ENCODE peak calls at places on chromosomes 3 and 15, in ten cellular contexts. P is testis, S is B cell, U is H9, N is uterus, F is GM13977, W is breast epithelium, C is epithelial cell of esophagus, M is GM12864, O is osteocyte. Q is an unnamed sample.

GRCh38 chr15:30984542-30984941 is 6.9 kb downstream of the MTMR10 start:
- DNase-seq in S (no peak), C (no peak), P (no peak), O (no peak), M (no peak), U (no peak), W (no peak), F (no peak), N (no peak), Q (no peak)

GRCh38 chr15:68586274-68586961 is 7.6 kb downstream of the CORO2B start:
- DNase-seq in F (no peak), U (no peak), C (peak), S (no peak), O (no peak), M (no peak), N (peak), W (no peak), P (no peak), Q (peak)

GRCh38 chr3:29764603-29765254 is 483.9 kb downstream of the RBMS3 start:
- DNase-seq in O (no peak), M (no peak), F (no peak), S (no peak), C (peak), W (no peak), N (no peak), P (peak), U (no peak), Q (peak)

GRCh38 chr15:101337976-101338375 is 42.9 kb upstream of the SNRPA1 start:
- DNase-seq in M (no peak), C (no peak), F (no peak), O (no peak), S (no peak), U (no peak), W (no peak), N (no peak), P (no peak), Q (no peak)

GRCh38 chr3:98560911-98561310 is 29.1 kb downstream of the GPR15 start:
- DNase-seq in U (no peak), O (no peak), P (no peak), F (no peak), N (no peak), S (no peak), W (no peak), M (no peak), C (no peak), Q (no peak)

GRCh38 chr15:71334874-71335273 is 219.6 kb downstream of the THSD4 start:
- DNase-seq in F (no peak), U (no peak), O (no peak), M (no peak), C (no peak), N (no peak), P (no peak), W (no peak), S (no peak), Q (no peak)

GRCh38 chr3:13711911-13712650 is 163.2 kb downstream of the FBLN2 start:
- DNase-seq in W (peak), P (no peak), S (no peak), M (no peak), C (no peak), N (no peak), U (peak), O (peak), F (no peak), Q (no peak)

GRCh38 chr3:175956964-175957363 is 1097.8 kb downstream of the NAALADL2 start:
- DNase-seq in O (no peak), W (no peak), C (peak), U (no peak), M (no peak), N (no peak), F (no peak), S (no peak), P (no peak), Q (peak)

GRCh38 chr3:146371902-146372301 is 97.5 kb downstream of the PLSCR2 start:
- DNase-seq in U (no peak), S (no peak), M (no peak), N (no peak), P (no peak), W (no peak), O (no peak), C (no peak), F (no peak), Q (no peak)

GRCh38 chr3:168219530-168219929 is 123.8 kb upstream of the GOLIM4 start:
- DNase-seq in W (no peak), U (no peak), N (no peak), C (no peak), O (no peak), S (no peak), F (no peak), P (no peak), M (no peak), Q (no peak)

GRCh38 chr15:99371180-99372103 is 120.2 kb downstream of the LRRC28 start:
- DNase-seq in U (no peak), O (no peak), C (peak), F (peak), S (no peak), M (peak), P (no peak), W (no peak), N (no peak), Q (no peak)

GRCh38 chr3:189233225-189233858 is 61.6 kb downstream of the TPRG1 start:
- DNase-seq in N (peak), P (peak), W (peak), O (no peak), U (peak), S (no peak), M (no peak), C (peak), F (no peak), Q (peak)

GRCh38 chr3:64321747-64322146 is 96.5 kb upstream of the PRICKLE2 start:
- DNase-seq in S (no peak), M (no peak), F (no peak), U (peak), C (peak), N (no peak), P (no peak), W (no peak), O (no peak), Q (peak)

GRCh38 chr15:58487724-58488120 is 55.9 kb downstream of the LIPC start:
- DNase-seq in N (no peak), P (no peak), U (no peak), F (no peak), O (no peak), W (no peak), M (no peak), C (no peak), S (no peak), Q (no peak)

GRCh38 chr3:85846940-85847339 is 888.2 kb downstream of the CADM2 start:
- DNase-seq in W (no peak), U (no peak), N (no peak), S (no peak), O (no peak), M (no peak), F (no peak), C (no peak), P (no peak), Q (no peak)

GRCh38 chr15:82048809-82049208 is 3.0 kb upstream of the MEX3B start:
- DNase-seq in C (no peak), P (no peak), M (no peak), W (no peak), U (no peak), F (no peak), N (no peak), O (no peak), S (no peak), Q (no peak)

GRCh38 chr15:64599226-64599625 is 138.8 kb downstream of the ZNF609 start:
- DNase-seq in C (peak), W (no peak), U (no peak), O (no peak), F (no peak), S (no peak), N (no peak), M (no peak), P (no peak), Q (no peak)

GRCh38 chr15:42152921-42153680 is 3.3 kb downstream of the PLA2G4F start:
- DNase-seq in U (no peak), W (no peak), O (no peak), M (no peak), F (no peak), S (no peak), C (no peak), P (no peak), N (no peak), Q (no peak)

GRCh38 chr15:54644796-54645195 is 551.9 kb downstream of the RSL24D1 start:
- DNase-seq in F (no peak), P (no peak), U (no peak), S (no peak), C (no peak), N (no peak), W (no peak), O (no peak), M (no peak), Q (no peak)

GRCh38 chr3:8505621-8506020 is 4.0 kb downstream of the LMCD1 start:
- DNase-seq in S (no peak), N (peak), F (no peak), M (no peak), O (no peak), U (no peak), C (no peak), P (no peak), W (no peak), Q (no peak)

GRCh38 chr3:55541016-55541415 is 53.9 kb upstream of the WNT5A start:
- DNase-seq in N (no peak), S (no peak), W (no peak), O (no peak), M (no peak), F (no peak), P (no peak), U (no peak), C (no peak), Q (no peak)

GRCh38 chr15:47496343-47497185 is 220.7 kb upstream of the SEMA6D start:
- DNase-seq in F (no peak), M (no peak), P (no peak), S (no peak), U (no peak), W (no peak), C (no peak), O (no peak), N (no peak), Q (no peak)
- TF ChIP-seq CTCF in F (no peak), M (no peak), P (no peak), S (no peak), U (peak), W (no peak), C (peak), O (no peak), N (no peak), Q (no peak)

DNA sequence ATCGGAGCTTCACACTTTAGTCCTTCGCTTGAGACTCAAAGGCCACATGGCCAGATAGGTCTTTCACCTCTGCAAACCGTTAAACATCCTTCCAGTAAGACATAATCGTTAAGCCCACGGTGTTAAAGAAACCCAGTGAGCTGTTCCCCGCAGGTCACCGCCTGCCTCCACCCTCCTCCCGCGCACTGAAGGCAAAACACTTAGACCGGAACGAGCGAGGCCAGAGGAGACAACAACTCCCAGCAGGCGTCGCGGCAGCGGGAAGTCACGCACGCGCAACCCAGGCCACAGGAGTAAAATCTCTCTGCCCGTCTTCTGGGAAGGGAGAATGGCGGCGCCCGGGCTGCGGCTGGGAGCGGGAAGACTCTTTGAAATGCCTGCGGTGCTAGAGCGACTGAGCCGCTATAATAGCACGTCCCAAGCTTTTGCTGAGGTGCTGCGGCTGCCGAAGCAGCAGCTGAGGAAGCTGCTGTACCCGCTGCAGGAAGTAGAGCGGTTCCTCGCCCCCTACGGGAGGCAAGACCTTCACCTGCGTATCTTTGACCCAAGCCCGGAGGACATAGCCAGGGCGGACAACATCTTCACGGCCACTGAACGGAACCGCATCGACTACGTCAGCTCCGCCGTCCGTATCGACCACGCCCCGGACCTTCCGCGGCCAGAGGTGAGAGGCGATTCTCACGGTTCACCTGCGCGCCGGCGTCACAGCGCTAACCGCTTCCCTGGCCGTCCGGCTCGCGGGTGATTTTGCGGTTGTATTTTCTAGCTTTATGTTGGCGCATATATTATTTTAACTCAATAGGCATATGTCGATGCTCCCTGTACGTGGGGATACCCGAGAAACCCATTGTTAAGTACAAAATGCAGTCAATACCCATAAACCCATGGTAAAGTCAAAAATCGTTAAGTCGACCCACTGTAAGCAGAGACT is at the start of gene GTPBP8:
- DNase-seq in N (peak), W (peak), M (peak), C (peak), S (peak), P (peak), F (peak), O (peak), U (peak), Q (peak)
- TF ChIP-seq CTCF in N (no peak), W (no peak), M (no peak), C (peak), S (no peak), P (peak), F (no peak), O (peak), U (no peak), Q (no peak)

GRCh38 chr15:34584321-34584668 is 844 bp upstream of the GOLGA8B start:
- DNase-seq in M (no peak), N (no peak), S (no peak), F (peak), C (no peak), P (no peak), W (no peak), O (no peak), U (no peak), Q (no peak)
- TF ChIP-seq CTCF in M (no peak), N (no peak), S (no peak), F (no peak), C (no peak), P (no peak), W (no peak), O (no peak), U (no peak), Q (no peak)

GRCh38 chr3:76026379-76026778 is 241.0 kb upstream of the ZNF717 start:
- DNase-seq in S (no peak), F (no peak), N (no peak), P (no peak), U (no peak), W (no peak), M (no peak), C (no peak), O (no peak), Q (no peak)

GRCh38 chr3:76025561-76025960 is 240.2 kb upstream of the ZNF717 start:
- DNase-seq in O (no peak), S (no peak), P (no peak), C (no peak), W (no peak), U (no peak), M (no peak), N (no peak), F (no peak), Q (no peak)

GRCh38 chr3:76028816-76029215 is 243.5 kb upstream of the ZNF717 start:
- DNase-seq in U (no peak), W (no peak), S (no peak), F (no peak), P (no peak), O (no peak), M (no peak), C (no peak), N (no peak), Q (no peak)

GRCh38 chr3:76021376-76021775 is 236.0 kb upstream of the ZNF717 start:
- DNase-seq in W (no peak), M (no peak), P (no peak), U (no peak), F (no peak), O (no peak), C (peak), S (no peak), N (no peak), Q (no peak)

DNA sequence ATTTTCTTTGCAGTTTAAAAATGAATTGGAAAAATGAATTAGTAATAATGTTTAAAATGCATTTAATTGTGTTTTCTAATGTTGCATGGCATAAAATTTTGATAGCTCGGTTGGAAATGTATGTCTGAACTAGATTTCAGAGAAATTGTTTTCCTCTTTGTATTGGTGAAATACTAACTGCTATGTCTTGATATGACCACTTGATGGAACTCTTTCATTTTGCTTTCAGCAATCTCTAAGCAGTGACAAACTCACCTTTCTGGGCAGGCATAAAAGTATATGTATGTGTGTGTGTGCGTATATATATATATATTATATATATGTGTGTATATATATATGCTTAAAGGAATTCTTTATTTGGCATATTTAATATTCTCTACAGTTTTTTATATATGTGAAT is 239.3 kb upstream of the ZNF717 start:
- DNase-seq in P (no peak), C (peak), O (no peak), U (no peak), N (no peak), M (no peak), S (no peak), W (no peak), F (no peak), Q (no peak)
- TF ChIP-seq CTCF in P (no peak), C (peak), O (peak), U (peak), N (no peak), M (no peak), S (no peak), W (no peak), F (peak), Q (no peak)

DNA sequence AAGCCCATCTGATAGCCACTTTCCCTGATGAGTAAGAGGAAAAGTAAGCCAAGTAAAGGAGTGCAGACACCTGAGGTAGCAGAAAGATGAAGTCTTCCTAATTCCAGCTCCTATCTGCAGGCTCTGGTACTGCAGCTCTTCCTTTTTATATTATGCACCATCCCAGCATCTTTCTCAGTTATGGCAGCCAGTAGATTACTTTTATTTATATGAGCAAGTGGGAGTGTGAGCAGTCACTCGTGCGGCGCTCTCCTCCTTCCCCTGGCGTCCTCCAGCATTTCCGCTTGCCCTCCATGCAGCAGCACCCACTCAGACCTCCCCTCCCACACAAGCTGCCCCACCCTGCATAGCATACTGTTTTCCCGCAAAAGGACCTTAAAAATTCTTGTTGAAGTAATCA is 465.9 kb upstream of the DPPA4 start:
- DNase-seq in U (no peak), M (no peak), N (no peak), W (no peak), O (no peak), F (no peak), S (no peak), P (peak), C (peak), Q (no peak)
- TF ChIP-seq CTCF in U (peak), M (no peak), N (no peak), W (no peak), O (peak), F (no peak), S (no peak), P (peak), C (peak), Q (peak)

GRCh38 chr3:173306110-173306509 is 91.4 kb upstream of the NLGN1 start:
- DNase-seq in P (no peak), O (no peak), M (no peak), N (no peak), U (no peak), W (no peak), C (no peak), S (no peak), F (no peak), Q (no peak)
- TF ChIP-seq CTCF in P (no peak), O (no peak), M (no peak), N (no peak), U (no peak), W (no peak), C (no peak), S (no peak), F (no peak), Q (no peak)

GRCh38 chr3:190443257-190443656 is 6.4 kb downstream of the TMEM207 start:
- DNase-seq in U (no peak), M (no peak), C (no peak), O (no peak), W (no peak), F (no peak), S (no peak), N (no peak), P (no peak), Q (peak)
- TF ChIP-seq CTCF in U (peak), M (no peak), C (peak), O (peak), W (no peak), F (peak), S (no peak), N (no peak), P (no peak), Q (peak)

DNA sequence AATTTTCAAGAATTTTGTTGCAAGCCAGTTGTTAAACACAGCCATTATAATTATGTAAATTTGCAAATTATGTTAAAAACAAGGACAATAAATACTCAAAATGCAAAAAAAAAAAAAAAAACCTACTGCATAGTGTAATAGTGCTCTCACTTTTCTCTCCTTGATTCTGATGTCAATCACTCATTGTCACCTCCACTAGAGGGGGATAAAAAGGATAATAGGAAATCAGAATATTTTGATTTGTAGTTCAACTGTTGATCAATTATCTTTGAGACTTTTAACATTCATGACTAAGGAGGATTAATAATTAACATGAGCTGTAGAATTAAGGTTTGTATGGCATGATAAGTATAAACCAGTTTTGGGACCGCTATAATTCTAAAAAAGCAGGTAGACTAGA is 40.2 kb downstream of the PPARG start:
- DNase-seq in U (no peak), S (no peak), O (no peak), N (no peak), M (no peak), C (no peak), P (no peak), W (no peak), F (no peak), Q (no peak)
- TF ChIP-seq CTCF in U (peak), S (no peak), O (peak), N (no peak), M (no peak), C (no peak), P (no peak), W (no peak), F (no peak), Q (no peak)

Q was measured in Calu3.